ENCODE peak calls at places on chromosome 22, in nine cellular contexts. X, Y, Q, K, W, B, D, J and M are unnamed samples.

GRCh38 chr22:19974233-19974861 is 32.7 kb upstream of the TXNRD2 start:
- DNase-seq in J (peak), W (peak), X (peak), Y (peak), Q (peak), D (peak), K (peak), B (peak), M (peak)

GRCh38 chr22:46996595-46997310 is 234.3 kb downstream of the TBC1D22A start:
- DNase-seq in B (no peak), Q (no peak), X (peak), K (no peak), D (no peak), J (peak), W (no peak), Y (no peak), M (no peak)

GRCh38 chr22:33923660-33924246 is 3.5 kb upstream of the LARGE1 start:
- DNase-seq in W (peak), B (peak), D (peak), J (peak), X (peak), K (peak), Q (peak), Y (peak), M (peak)

GRCh38 chr22:43176090-43176489 is 10.8 kb downstream of the TTLL12 start:
- DNase-seq in D (no peak), W (no peak), X (no peak), Y (no peak), J (no peak), B (no peak), K (no peak), Q (no peak), M (no peak)

GRCh38 chr22:28232231-28232630 is 313.2 kb upstream of the PITPNB start:
- DNase-seq in K (no peak), Y (no peak), B (no peak), D (peak), X (no peak), W (no peak), J (no peak), Q (peak), M (no peak)

GRCh38 chr22:17117890-17118289 is 3.3 kb downstream of the TMEM121B start:
- DNase-seq in W (no peak), D (no peak), Q (no peak), X (no peak), K (no peak), B (no peak), Y (no peak), J (no peak), M (peak)

GRCh38 chr22:47539374-47539773 is 776.9 kb downstream of the TBC1D22A start:
- DNase-seq in Y (no peak), Q (no peak), X (no peak), K (no peak), D (no peak), W (no peak), B (no peak), J (no peak), M (no peak)

GRCh38 chr22:20523118-20523983 is 15.9 kb downstream of the MED15 start:
- DNase-seq in Q (no peak), D (no peak), J (no peak), B (no peak), X (no peak), Y (no peak), W (peak), K (no peak), M (no peak)

GRCh38 chr22:24593810-24594568 is 1.1 kb upstream of the LRRC75B start:
- DNase-seq in Q (no peak), Y (no peak), X (no peak), D (no peak), B (no peak), W (no peak), K (no peak), J (peak), M (no peak)

GRCh38 chr22:23984430-23984829 is 4.5 kb downstream of the GSTT2 start:
- DNase-seq in Y (peak), Q (peak), B (peak), X (no peak), K (no peak), W (peak), D (no peak), J (peak), M (peak)

GRCh38 chr22:17057959-17058814 is 26.6 kb upstream of the IL17RA start:
- DNase-seq in K (peak), J (peak), D (peak), B (peak), W (peak), X (peak), Q (peak), Y (peak), M (peak)

GRCh38 chr22:50523806-50524663 is 1.4 kb downstream of the SCO2 start:
- DNase-seq in Y (no peak), W (no peak), D (no peak), Q (no peak), J (peak), B (no peak), K (peak), X (no peak), M (no peak)

GRCh38 chr22:24153353-24153752 is 27.9 kb upstream of the SUSD2 start:
- DNase-seq in J (no peak), D (no peak), Q (no peak), K (peak), Y (no peak), W (peak), X (no peak), B (no peak), M (peak)

GRCh38 chr22:50420015-50420414 is 54.8 kb downstream of the SBF1 start:
- DNase-seq in W (no peak), Q (no peak), J (no peak), Y (no peak), K (no peak), D (no peak), X (no peak), B (no peak), M (no peak)

GRCh38 chr22:49006207-49007012 is 821.3 kb downstream of the BRD1 start:
- DNase-seq in K (peak), W (no peak), J (peak), D (no peak), B (no peak), Q (no peak), X (no peak), Y (no peak), M (no peak)

GRCh38 chr22:23057331-23057730 is 13.0 kb upstream of the GNAZ start:
- DNase-seq in D (no peak), J (no peak), K (no peak), Y (no peak), Q (no peak), X (no peak), W (no peak), B (no peak), M (no peak)

GRCh38 chr22:24833881-24834495 is 28.0 kb downstream of the SGSM1 start:
- DNase-seq in X (no peak), J (no peak), D (no peak), Q (no peak), Y (no peak), K (no peak), B (no peak), W (no peak), M (no peak)

GRCh38 chr22:46604306-46604690 is 15.9 kb upstream of the GRAMD4 start:
- DNase-seq in Q (no peak), K (no peak), B (no peak), X (no peak), Y (no peak), D (no peak), W (no peak), J (no peak), M (no peak)

DNA sequence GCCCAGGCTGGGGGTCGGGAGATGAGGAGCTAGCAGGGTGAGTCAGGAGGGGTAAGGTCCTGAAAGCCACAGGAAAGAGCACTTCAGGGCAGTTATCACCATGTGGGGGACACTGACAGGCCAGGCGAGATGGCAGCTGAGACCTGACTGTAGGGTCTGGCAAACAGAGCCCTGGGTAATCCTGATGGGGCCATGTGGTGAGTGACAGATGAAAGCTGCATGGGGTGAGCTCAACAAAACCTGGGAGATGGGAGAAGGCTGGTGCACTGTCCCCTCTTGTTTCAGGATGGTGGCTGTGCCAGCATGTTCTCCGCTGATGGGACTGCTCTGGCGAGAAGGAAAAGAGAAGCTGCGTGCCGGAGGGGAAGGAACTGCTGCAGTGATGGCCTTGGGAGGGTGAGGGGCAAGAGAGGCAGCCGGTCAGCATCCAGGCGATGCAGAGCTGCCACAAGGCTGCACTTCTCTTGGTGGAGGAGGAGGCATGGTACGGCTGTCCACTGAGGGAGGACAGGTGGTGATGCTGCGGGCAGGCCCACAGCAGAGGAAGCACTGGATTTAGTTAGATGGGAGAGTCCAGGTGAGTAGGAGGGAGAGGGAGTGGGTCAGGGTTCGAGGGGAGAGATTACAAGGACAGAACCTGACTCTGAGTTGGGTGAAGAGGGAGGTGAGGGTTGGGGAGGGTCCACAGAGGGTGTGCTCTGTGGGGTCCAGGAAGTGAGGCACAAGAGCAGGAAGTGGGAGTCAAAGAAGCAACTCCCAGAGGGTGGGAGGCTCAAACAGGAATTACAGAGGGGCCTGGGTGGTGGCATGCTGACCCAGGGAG is 3.8 kb downstream of the TOP3B start:
- DNase-seq in K (no peak), D (no peak), W (no peak), X (no peak), Y (no peak), B (no peak), Q (no peak), J (peak), M (no peak)
- TF ChIP-seq EZH2phosphoT487 in K (no peak), D (no peak), W (no peak), X (no peak), Y (no peak), B (no peak), Q (no peak), J (no peak), M (no peak)

GRCh38 chr22:39444937-39445465 is 11.8 kb upstream of the MGAT3 start:
- DNase-seq in J (no peak), B (no peak), W (no peak), Y (no peak), D (no peak), X (no peak), Q (no peak), K (no peak), M (no peak)
- H2AFZ ChIP-seq in J (no peak), B (no peak), W (no peak), Y (no peak), D (no peak), X (no peak), Q (no peak), K (no peak), M (peak)

DNA sequence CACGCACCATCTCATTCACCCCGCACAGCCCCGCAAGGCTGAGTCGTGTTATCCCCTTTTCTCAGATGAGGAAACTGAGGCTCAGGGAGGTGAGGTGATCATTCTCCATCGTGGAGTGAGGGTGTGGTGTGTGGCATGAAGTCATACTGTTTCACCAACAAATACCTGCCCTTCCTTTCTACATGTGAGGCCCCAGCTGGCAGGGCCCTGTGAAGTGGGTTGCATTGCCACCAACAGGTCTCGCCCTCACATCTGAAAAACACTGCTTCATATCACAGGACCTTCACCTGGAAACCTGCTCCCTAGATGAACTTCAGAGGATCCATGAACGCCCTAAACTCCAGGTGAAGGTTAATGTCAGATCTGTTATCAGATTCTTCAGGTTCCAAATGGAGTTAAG is 4.3 kb downstream of the SSTR3 start:
- DNase-seq in Y (no peak), W (no peak), X (no peak), K (no peak), J (no peak), D (no peak), B (no peak), Q (no peak), M (no peak)
- TF ChIP-seq EZH2phosphoT487 in Y (no peak), W (no peak), X (no peak), K (no peak), J (no peak), D (no peak), B (no peak), Q (no peak), M (no peak)

DNA sequence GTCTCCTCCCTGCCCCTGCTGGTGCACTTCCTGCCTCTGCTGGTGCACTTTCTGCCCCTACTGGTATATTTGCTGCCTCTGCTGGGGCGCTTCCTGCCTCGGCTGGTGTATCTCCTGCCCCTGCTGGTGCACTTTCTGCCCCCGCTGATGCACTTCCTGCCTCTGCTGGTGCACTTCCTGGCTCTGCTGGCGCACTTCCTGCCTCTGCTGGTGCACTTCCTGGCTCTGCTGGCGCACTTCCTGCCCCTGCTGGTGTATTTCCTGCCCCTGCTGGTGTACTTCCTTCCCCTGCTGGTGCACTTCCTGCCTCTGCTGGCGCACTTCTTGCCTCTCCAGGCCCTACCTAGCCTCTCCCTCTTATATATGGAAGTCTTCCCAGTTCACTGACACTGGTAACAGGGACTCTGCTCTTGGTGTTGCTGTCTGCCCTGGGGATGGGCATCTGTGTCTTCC is 10.1 kb downstream of the MTFP1 start:
- DNase-seq in Y (peak), W (no peak), K (no peak), B (peak), Q (no peak), X (no peak), D (no peak), J (no peak), M (peak)
- H2AFZ ChIP-seq in Y (peak), W (peak), K (no peak), B (no peak), Q (peak), X (no peak), D (no peak), J (no peak), M (peak)

DNA sequence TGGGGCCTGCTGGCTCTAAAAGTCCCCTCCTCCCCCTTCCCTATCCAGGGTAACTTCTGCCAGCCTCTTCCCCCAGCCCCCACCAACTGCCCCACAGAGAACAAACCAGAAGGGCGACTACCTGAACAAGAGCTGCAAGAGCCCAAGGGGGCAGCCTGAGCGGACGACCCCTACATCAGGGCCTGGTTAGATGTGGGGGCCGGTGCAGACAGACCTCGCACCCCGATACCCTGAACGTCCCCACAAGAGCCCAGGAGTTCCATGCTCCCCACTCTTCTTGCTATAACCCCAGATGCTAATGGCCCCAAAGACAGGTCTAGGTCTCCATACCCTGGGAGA is 20.7 kb downstream of the SUN2 start:
- DNase-seq in B (no peak), Y (no peak), X (no peak), D (no peak), W (no peak), K (no peak), J (no peak), Q (no peak), M (no peak)
- TF ChIP-seq EZH2phosphoT487 in B (no peak), Y (no peak), X (no peak), D (no peak), W (no peak), K (no peak), J (no peak), Q (no peak), M (no peak)

DNA sequence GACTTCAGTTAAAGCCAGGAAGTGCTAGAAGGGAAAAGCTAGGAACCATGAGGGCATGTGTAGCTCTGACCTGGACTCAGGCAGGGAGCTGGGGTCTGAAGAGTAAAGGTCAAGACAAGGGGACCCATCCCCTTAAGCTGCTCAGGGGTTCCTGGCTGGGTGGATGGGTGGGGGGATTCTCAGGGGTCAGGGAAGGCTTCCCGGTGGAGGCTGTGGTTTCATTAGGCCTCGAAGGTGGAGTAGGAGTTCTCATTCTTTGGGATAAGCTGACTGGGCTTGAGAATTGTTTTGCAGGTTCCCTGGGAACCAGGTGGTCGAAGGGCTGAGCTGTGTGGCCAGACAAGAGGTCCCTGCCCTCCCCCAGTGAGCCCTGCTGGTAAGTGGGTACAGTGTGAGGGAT is 1.2 kb downstream of the PHETA2 start:
- DNase-seq in Q (no peak), Y (no peak), J (no peak), W (no peak), X (no peak), K (no peak), B (no peak), D (no peak), M (no peak)
- H2AFZ ChIP-seq in Q (no peak), Y (no peak), J (no peak), W (peak), X (no peak), K (no peak), B (no peak), D (no peak), M (no peak)

GRCh38 chr22:38449776-38450175 is 5.2 kb downstream of the KCNJ4 start:
- DNase-seq in B (no peak), J (no peak), Y (no peak), W (peak), K (no peak), D (peak), X (no peak), Q (no peak), M (no peak)
- TF ChIP-seq EZH2phosphoT487 in B (no peak), J (no peak), Y (no peak), W (no peak), K (no peak), D (no peak), X (no peak), Q (no peak), M (no peak)

GRCh38 chr22:30305906-30306628 is 16.8 kb upstream of the CASTOR1 start:
- DNase-seq in K (no peak), W (peak), Y (peak), J (no peak), X (no peak), D (no peak), B (no peak), Q (no peak), M (peak)
- H2AFZ ChIP-seq in K (no peak), W (no peak), Y (peak), J (no peak), X (no peak), D (no peak), B (no peak), Q (no peak), M (peak)